ENCODE peak calls at places on chromosome 4, in six cellular contexts. One of them, this sample, is unnamed.

GRCh38 chr4:176185068-176185467 is 10.3 kb downstream of the SPATA4 start:
- DNase-seq in uterus: no peak
- DNase-seq in CD4-positive, CD25-positive, alpha-beta regulatory T cell: no peak
- DNase-seq in right lobe of liver: no peak
- DNase-seq in bronchial epithelial cell: peak
- DNase-seq in GM23338: no peak
- DNase-seq in this sample: peak

GRCh38 chr4:78410225-78410624 is 141.3 kb upstream of the ANXA3 start:
- DNase-seq in bronchial epithelial cell: no peak
- DNase-seq in CD4-positive, CD25-positive, alpha-beta regulatory T cell: no peak
- DNase-seq in uterus: no peak
- DNase-seq in GM23338: no peak
- DNase-seq in right lobe of liver: no peak
- DNase-seq in this sample: no peak

GRCh38 chr4:103076777-103077347 is 301 bp upstream of the SLC9B2 start:
- DNase-seq in GM23338: peak
- DNase-seq in bronchial epithelial cell: no peak
- DNase-seq in CD4-positive, CD25-positive, alpha-beta regulatory T cell: no peak
- DNase-seq in right lobe of liver: no peak
- DNase-seq in uterus: no peak
- DNase-seq in this sample: no peak

GRCh38 chr4:7581477-7581876 is 146.7 kb upstream of the PSAPL1 start:
- DNase-seq in GM23338: peak
- DNase-seq in uterus: no peak
- DNase-seq in bronchial epithelial cell: no peak
- DNase-seq in CD4-positive, CD25-positive, alpha-beta regulatory T cell: no peak
- DNase-seq in right lobe of liver: no peak
- DNase-seq in this sample: peak

GRCh38 chr4:41709844-41710481 is 38.6 kb downstream of the PHOX2B start:
- DNase-seq in CD4-positive, CD25-positive, alpha-beta regulatory T cell: no peak
- DNase-seq in right lobe of liver: no peak
- DNase-seq in uterus: no peak
- DNase-seq in GM23338: no peak
- DNase-seq in bronchial epithelial cell: peak
- DNase-seq in this sample: peak

GRCh38 chr4:147942729-147943128 is 210.8 kb downstream of the ARHGAP10 start:
- DNase-seq in CD4-positive, CD25-positive, alpha-beta regulatory T cell: no peak
- DNase-seq in GM23338: peak
- DNase-seq in uterus: no peak
- DNase-seq in bronchial epithelial cell: no peak
- DNase-seq in right lobe of liver: no peak
- DNase-seq in this sample: peak

GRCh38 chr4:94621491-94622080 is 136.2 kb upstream of the BMPR1B start:
- DNase-seq in GM23338: peak
- DNase-seq in bronchial epithelial cell: peak
- DNase-seq in right lobe of liver: no peak
- DNase-seq in CD4-positive, CD25-positive, alpha-beta regulatory T cell: peak
- DNase-seq in uterus: no peak
- DNase-seq in this sample: peak

GRCh38 chr4:2285665-2286381 is 23.9 kb upstream of the MXD4 start:
- DNase-seq in GM23338: no peak
- DNase-seq in right lobe of liver: peak
- DNase-seq in uterus: peak
- DNase-seq in bronchial epithelial cell: no peak
- DNase-seq in CD4-positive, CD25-positive, alpha-beta regulatory T cell: no peak
- DNase-seq in this sample: no peak

GRCh38 chr4:148951346-148951745 is 509.1 kb upstream of the NR3C2 start:
- DNase-seq in uterus: no peak
- DNase-seq in GM23338: no peak
- DNase-seq in bronchial epithelial cell: peak
- DNase-seq in CD4-positive, CD25-positive, alpha-beta regulatory T cell: no peak
- DNase-seq in right lobe of liver: no peak
- DNase-seq in this sample: no peak

GRCh38 chr4:158280856-158281255 is 70.6 kb downstream of the TMEM144 start:
- DNase-seq in GM23338: no peak
- DNase-seq in right lobe of liver: no peak
- DNase-seq in bronchial epithelial cell: no peak
- DNase-seq in CD4-positive, CD25-positive, alpha-beta regulatory T cell: no peak
- DNase-seq in uterus: no peak
- DNase-seq in this sample: no peak

GRCh38 chr4:121397434-121397833 is 16.6 kb upstream of the QRFPR start:
- DNase-seq in CD4-positive, CD25-positive, alpha-beta regulatory T cell: no peak
- DNase-seq in uterus: no peak
- DNase-seq in bronchial epithelial cell: no peak
- DNase-seq in GM23338: no peak
- DNase-seq in right lobe of liver: no peak
- DNase-seq in this sample: no peak

GRCh38 chr4:123444298-123444731 is 47.7 kb downstream of the SPRY1 start:
- DNase-seq in GM23338: peak
- DNase-seq in right lobe of liver: peak
- DNase-seq in CD4-positive, CD25-positive, alpha-beta regulatory T cell: no peak
- DNase-seq in uterus: no peak
- DNase-seq in bronchial epithelial cell: no peak
- DNase-seq in this sample: no peak

GRCh38 chr4:26061248-26061986 is 147.4 kb downstream of the SMIM20 start:
- DNase-seq in GM23338: peak
- DNase-seq in CD4-positive, CD25-positive, alpha-beta regulatory T cell: no peak
- DNase-seq in uterus: no peak
- DNase-seq in bronchial epithelial cell: peak
- DNase-seq in right lobe of liver: no peak
- DNase-seq in this sample: peak

GRCh38 chr4:38491854-38492478 is 172.0 kb upstream of the KLF3 start:
- DNase-seq in GM23338: no peak
- DNase-seq in CD4-positive, CD25-positive, alpha-beta regulatory T cell: no peak
- DNase-seq in bronchial epithelial cell: no peak
- DNase-seq in right lobe of liver: no peak
- DNase-seq in uterus: no peak
- DNase-seq in this sample: no peak

GRCh38 chr4:133154725-133155124 is 5.6 kb downstream of the PCDH10 start:
- DNase-seq in CD4-positive, CD25-positive, alpha-beta regulatory T cell: no peak
- DNase-seq in uterus: no peak
- DNase-seq in bronchial epithelial cell: peak
- DNase-seq in GM23338: peak
- DNase-seq in right lobe of liver: no peak
- DNase-seq in this sample: peak

GRCh38 chr4:99103166-99103565 is 14.6 kb upstream of the ADH5 start:
- DNase-seq in right lobe of liver: no peak
- DNase-seq in uterus: no peak
- DNase-seq in CD4-positive, CD25-positive, alpha-beta regulatory T cell: no peak
- DNase-seq in bronchial epithelial cell: no peak
- DNase-seq in GM23338: no peak
- DNase-seq in this sample: no peak

GRCh38 chr4:109645874-109646591 is 57.2 kb downstream of the CASP6 start:
- DNase-seq in uterus: no peak
- DNase-seq in right lobe of liver: no peak
- DNase-seq in CD4-positive, CD25-positive, alpha-beta regulatory T cell: no peak
- DNase-seq in bronchial epithelial cell: no peak
- DNase-seq in GM23338: no peak
- DNase-seq in this sample: no peak

GRCh38 chr4:6941796-6942195 is 32.2 kb downstream of the TBC1D14 start:
- DNase-seq in uterus: no peak
- DNase-seq in GM23338: no peak
- DNase-seq in right lobe of liver: no peak
- DNase-seq in CD4-positive, CD25-positive, alpha-beta regulatory T cell: no peak
- DNase-seq in bronchial epithelial cell: peak
- DNase-seq in this sample: no peak

GRCh38 chr4:14916554-14917304 is 85.6 kb upstream of the CPEB2 start:
- DNase-seq in bronchial epithelial cell: peak
- DNase-seq in CD4-positive, CD25-positive, alpha-beta regulatory T cell: no peak
- DNase-seq in right lobe of liver: peak
- DNase-seq in GM23338: no peak
- DNase-seq in uterus: no peak
- DNase-seq in this sample: no peak

GRCh38 chr4:55887594-55887993 is 34.1 kb downstream of the EXOC1 start:
- DNase-seq in CD4-positive, CD25-positive, alpha-beta regulatory T cell: no peak
- DNase-seq in right lobe of liver: no peak
- DNase-seq in uterus: no peak
- DNase-seq in GM23338: peak
- DNase-seq in bronchial epithelial cell: no peak
- DNase-seq in this sample: no peak

GRCh38 chr4:100168521-100168920 is 21.7 kb downstream of the DDIT4L start:
- DNase-seq in bronchial epithelial cell: no peak
- DNase-seq in right lobe of liver: no peak
- DNase-seq in CD4-positive, CD25-positive, alpha-beta regulatory T cell: no peak
- DNase-seq in GM23338: no peak
- DNase-seq in uterus: no peak
- DNase-seq in this sample: no peak

GRCh38 chr4:147547314-147548056 is 66.6 kb downstream of the EDNRA start:
- DNase-seq in CD4-positive, CD25-positive, alpha-beta regulatory T cell: no peak
- DNase-seq in right lobe of liver: no peak
- DNase-seq in uterus: no peak
- DNase-seq in bronchial epithelial cell: peak
- DNase-seq in GM23338: no peak
- DNase-seq in this sample: peak

GRCh38 chr4:21192367-21192766 is 492.1 kb downstream of the PACRGL start:
- DNase-seq in CD4-positive, CD25-positive, alpha-beta regulatory T cell: no peak
- DNase-seq in bronchial epithelial cell: no peak
- DNase-seq in GM23338: no peak
- DNase-seq in right lobe of liver: no peak
- DNase-seq in uterus: no peak
- DNase-seq in this sample: no peak

GRCh38 chr4:186149872-186150271 is 41.5 kb upstream of the CYP4V2 start:
- DNase-seq in uterus: peak
- DNase-seq in CD4-positive, CD25-positive, alpha-beta regulatory T cell: no peak
- DNase-seq in GM23338: peak
- DNase-seq in right lobe of liver: no peak
- DNase-seq in bronchial epithelial cell: no peak
- DNase-seq in this sample: peak

GRCh38 chr4:174697896-174698295 is 131.2 kb downstream of the GLRA3 start:
- DNase-seq in CD4-positive, CD25-positive, alpha-beta regulatory T cell: no peak
- DNase-seq in uterus: no peak
- DNase-seq in right lobe of liver: no peak
- DNase-seq in bronchial epithelial cell: no peak
- DNase-seq in GM23338: no peak
- DNase-seq in this sample: no peak

GRCh38 chr4:25299476-25300203 is 12.9 kb upstream of the ZCCHC4 start:
- DNase-seq in GM23338: peak
- DNase-seq in uterus: no peak
- DNase-seq in bronchial epithelial cell: peak
- DNase-seq in right lobe of liver: no peak
- DNase-seq in CD4-positive, CD25-positive, alpha-beta regulatory T cell: no peak
- DNase-seq in this sample: no peak

GRCh38 chr4:47525154-47525819 is 40.2 kb downstream of the ATP10D start:
- DNase-seq in CD4-positive, CD25-positive, alpha-beta regulatory T cell: no peak
- DNase-seq in GM23338: no peak
- DNase-seq in bronchial epithelial cell: peak
- DNase-seq in right lobe of liver: no peak
- DNase-seq in uterus: peak
- DNase-seq in this sample: peak
- H3K4me3 ChIP-seq in CD4-positive, CD25-positive, alpha-beta regulatory T cell: no peak
- H3K4me3 ChIP-seq in GM23338: no peak
- H3K4me3 ChIP-seq in bronchial epithelial cell: no peak
- H3K4me3 ChIP-seq in right lobe of liver: no peak
- H3K4me3 ChIP-seq in uterus: no peak
- H3K4me3 ChIP-seq in this sample: no peak

DNA sequence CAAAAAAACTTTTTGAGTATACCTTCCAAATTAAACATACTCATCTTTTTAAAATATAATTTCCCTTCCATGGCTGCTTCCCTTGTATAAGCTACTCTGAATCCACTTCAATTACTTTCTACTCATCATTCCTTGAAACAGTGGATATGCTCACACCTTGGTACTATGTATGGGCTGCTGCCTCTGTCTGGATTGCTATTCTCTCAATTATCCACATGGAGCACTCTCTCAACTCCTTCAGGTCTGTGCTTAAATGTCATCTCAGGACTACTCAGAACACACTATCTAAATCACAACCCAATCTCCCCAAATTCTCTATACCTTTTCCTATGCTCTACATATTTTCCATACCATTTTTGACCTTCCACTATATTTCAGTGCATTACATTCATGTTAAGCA is 898.9 kb upstream of the EPHA5 start:
- DNase-seq in right lobe of liver: no peak
- DNase-seq in uterus: no peak
- DNase-seq in GM23338: peak
- DNase-seq in bronchial epithelial cell: no peak
- DNase-seq in CD4-positive, CD25-positive, alpha-beta regulatory T cell: no peak
- DNase-seq in this sample: no peak
- H3K4me3 ChIP-seq in right lobe of liver: no peak
- H3K4me3 ChIP-seq in uterus: no peak
- H3K4me3 ChIP-seq in GM23338: no peak
- H3K4me3 ChIP-seq in bronchial epithelial cell: no peak
- H3K4me3 ChIP-seq in CD4-positive, CD25-positive, alpha-beta regulatory T cell: no peak
- H3K4me3 ChIP-seq in this sample: no peak

GRCh38 chr4:154414796-154415195 is 76.8 kb downstream of the DCHS2 start:
- DNase-seq in GM23338: no peak
- DNase-seq in CD4-positive, CD25-positive, alpha-beta regulatory T cell: no peak
- DNase-seq in bronchial epithelial cell: no peak
- DNase-seq in right lobe of liver: no peak
- DNase-seq in uterus: peak
- DNase-seq in this sample: no peak

GRCh38 chr4:154416183-154416543 is 75.4 kb downstream of the DCHS2 start:
- DNase-seq in uterus: peak
- DNase-seq in CD4-positive, CD25-positive, alpha-beta regulatory T cell: no peak
- DNase-seq in right lobe of liver: peak
- DNase-seq in GM23338: peak
- DNase-seq in bronchial epithelial cell: no peak
- DNase-seq in this sample: no peak

GRCh38 chr4:154417358-154417673 is 74.3 kb downstream of the DCHS2 start:
- DNase-seq in CD4-positive, CD25-positive, alpha-beta regulatory T cell: no peak
- DNase-seq in bronchial epithelial cell: no peak
- DNase-seq in GM23338: no peak
- DNase-seq in uterus: no peak
- DNase-seq in right lobe of liver: no peak
- DNase-seq in this sample: no peak

DNA sequence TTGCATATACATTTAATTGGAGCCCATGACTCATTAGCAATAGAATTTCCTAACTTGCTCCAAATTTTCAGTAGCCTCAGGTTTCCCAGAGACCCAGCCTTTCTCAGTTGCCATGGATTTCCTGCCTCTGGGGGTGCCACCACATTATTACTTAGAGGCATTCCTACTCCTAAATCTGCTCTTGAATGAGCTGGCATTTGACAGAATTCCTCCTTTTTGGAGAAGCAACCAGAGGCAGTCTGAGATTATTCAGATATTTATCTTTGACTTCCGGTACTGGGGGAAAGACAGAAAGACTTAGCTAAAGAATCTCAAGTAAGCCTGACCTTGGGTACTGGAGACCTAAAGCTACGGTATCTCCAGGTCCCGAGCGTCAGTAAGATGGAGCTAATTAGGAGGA is 76.3 kb downstream of the DCHS2 start:
- DNase-seq in uterus: no peak
- DNase-seq in right lobe of liver: no peak
- DNase-seq in GM23338: peak
- DNase-seq in CD4-positive, CD25-positive, alpha-beta regulatory T cell: no peak
- DNase-seq in bronchial epithelial cell: no peak
- DNase-seq in this sample: no peak
- H3K4me3 ChIP-seq in uterus: no peak
- H3K4me3 ChIP-seq in right lobe of liver: no peak
- H3K4me3 ChIP-seq in GM23338: no peak
- H3K4me3 ChIP-seq in CD4-positive, CD25-positive, alpha-beta regulatory T cell: no peak
- H3K4me3 ChIP-seq in bronchial epithelial cell: no peak
- H3K4me3 ChIP-seq in this sample: no peak

DNA sequence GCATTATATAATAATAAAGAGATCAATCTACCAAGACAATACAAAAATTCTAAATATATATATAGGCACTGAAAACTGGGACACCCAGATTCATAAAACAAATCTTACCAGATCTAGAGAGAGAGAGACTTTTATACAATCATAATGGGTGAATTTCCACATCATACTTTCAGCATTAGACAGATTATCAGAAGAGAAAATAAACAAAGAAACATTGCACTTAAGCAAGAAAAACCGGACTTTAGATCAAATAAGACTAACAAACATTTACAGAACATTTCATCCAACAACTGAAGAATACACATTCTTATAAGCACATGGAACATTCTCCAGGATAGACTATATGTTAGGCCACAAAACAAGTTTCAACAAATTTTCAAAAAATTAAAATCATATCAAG is 245.1 kb downstream of the INPP4B start:
- DNase-seq in GM23338: no peak
- DNase-seq in CD4-positive, CD25-positive, alpha-beta regulatory T cell: no peak
- DNase-seq in bronchial epithelial cell: peak
- DNase-seq in right lobe of liver: no peak
- DNase-seq in uterus: no peak
- DNase-seq in this sample: no peak
- H3K4me3 ChIP-seq in GM23338: no peak
- H3K4me3 ChIP-seq in CD4-positive, CD25-positive, alpha-beta regulatory T cell: no peak
- H3K4me3 ChIP-seq in bronchial epithelial cell: no peak
- H3K4me3 ChIP-seq in right lobe of liver: no peak
- H3K4me3 ChIP-seq in uterus: no peak
- H3K4me3 ChIP-seq in this sample: no peak